ENCODE peak calls at places on chromosomes 6 and 20, in seven cellular contexts. One of them, this sample, is unnamed.

GRCh38 chr6:118580585-118581419 is 32.7 kb downstream of the PLN start:
- DNase-seq in GM23248: peak
- DNase-seq in adrenal gland: peak
- DNase-seq in thoracic aorta: no peak
- DNase-seq in psoas muscle: peak
- DNase-seq in brain microvascular endothelial cell: peak
- DNase-seq in WERI-Rb-1: peak
- DNase-seq in this sample: peak

GRCh38 chr6:73665686-73666319 is 12.0 kb upstream of the SLC17A5 start:
- DNase-seq in GM23248: peak
- DNase-seq in adrenal gland: no peak
- DNase-seq in thoracic aorta: no peak
- DNase-seq in psoas muscle: no peak
- DNase-seq in brain microvascular endothelial cell: no peak
- DNase-seq in WERI-Rb-1: no peak
- DNase-seq in this sample: no peak

GRCh38 chr20:58406422-58407001 is 17.5 kb downstream of the VAPB start:
- DNase-seq in GM23248: peak
- DNase-seq in adrenal gland: no peak
- DNase-seq in thoracic aorta: no peak
- DNase-seq in psoas muscle: no peak
- DNase-seq in brain microvascular endothelial cell: no peak
- DNase-seq in WERI-Rb-1: no peak
- DNase-seq in this sample: no peak

GRCh38 chr6:163814494-163815364 is 400.2 kb downstream of the QKI start:
- DNase-seq in GM23248: peak
- DNase-seq in adrenal gland: peak
- DNase-seq in thoracic aorta: no peak
- DNase-seq in psoas muscle: peak
- DNase-seq in brain microvascular endothelial cell: peak
- DNase-seq in WERI-Rb-1: no peak
- DNase-seq in this sample: no peak

GRCh38 chr20:5652626-5653573 is 97.3 kb upstream of the SHLD1 start:
- DNase-seq in GM23248: peak
- DNase-seq in adrenal gland: no peak
- DNase-seq in thoracic aorta: no peak
- DNase-seq in psoas muscle: no peak
- DNase-seq in brain microvascular endothelial cell: peak
- DNase-seq in WERI-Rb-1: no peak
- DNase-seq in this sample: no peak

GRCh38 chr20:9427977-9428607 is 86.3 kb upstream of the LAMP5 start:
- DNase-seq in GM23248: no peak
- DNase-seq in adrenal gland: no peak
- DNase-seq in thoracic aorta: no peak
- DNase-seq in psoas muscle: no peak
- DNase-seq in brain microvascular endothelial cell: no peak
- DNase-seq in WERI-Rb-1: no peak
- DNase-seq in this sample: no peak

GRCh38 chr6:101393291-101394251 is at the start of gene GRIK2:
- DNase-seq in GM23248: peak
- DNase-seq in adrenal gland: peak
- DNase-seq in thoracic aorta: no peak
- DNase-seq in psoas muscle: peak
- DNase-seq in brain microvascular endothelial cell: peak
- DNase-seq in WERI-Rb-1: peak
- DNase-seq in this sample: peak

GRCh38 chr20:31695849-31696804 is 26.5 kb downstream of the BCL2L1 start:
- DNase-seq in GM23248: peak
- DNase-seq in adrenal gland: peak
- DNase-seq in thoracic aorta: peak
- DNase-seq in psoas muscle: peak
- DNase-seq in brain microvascular endothelial cell: peak
- DNase-seq in WERI-Rb-1: no peak
- DNase-seq in this sample: no peak

GRCh38 chr6:147742445-147742844 is 234.0 kb downstream of the SAMD5 start:
- DNase-seq in GM23248: no peak
- DNase-seq in adrenal gland: no peak
- DNase-seq in thoracic aorta: no peak
- DNase-seq in psoas muscle: no peak
- DNase-seq in brain microvascular endothelial cell: no peak
- DNase-seq in WERI-Rb-1: no peak
- DNase-seq in this sample: peak

GRCh38 chr20:37179671-37180524 is 550 bp upstream of the MROH8 start:
- DNase-seq in GM23248: peak
- DNase-seq in adrenal gland: no peak
- DNase-seq in thoracic aorta: no peak
- DNase-seq in psoas muscle: no peak
- DNase-seq in brain microvascular endothelial cell: peak
- DNase-seq in WERI-Rb-1: no peak
- DNase-seq in this sample: no peak

GRCh38 chr6:121920616-121921015 is 478.8 kb upstream of the HSF2 start:
- DNase-seq in GM23248: no peak
- DNase-seq in adrenal gland: no peak
- DNase-seq in thoracic aorta: no peak
- DNase-seq in psoas muscle: no peak
- DNase-seq in brain microvascular endothelial cell: no peak
- DNase-seq in WERI-Rb-1: no peak
- DNase-seq in this sample: peak

GRCh38 chr6:50030777-50031562 is 9.2 kb upstream of the DEFB110 start:
- DNase-seq in GM23248: peak
- DNase-seq in adrenal gland: peak
- DNase-seq in thoracic aorta: no peak
- DNase-seq in psoas muscle: no peak
- DNase-seq in brain microvascular endothelial cell: no peak
- DNase-seq in WERI-Rb-1: peak
- DNase-seq in this sample: peak

GRCh38 chr6:89284963-89285735 is 29.9 kb downstream of the GABRR2 start:
- DNase-seq in GM23248: no peak
- DNase-seq in adrenal gland: no peak
- DNase-seq in thoracic aorta: no peak
- DNase-seq in psoas muscle: no peak
- DNase-seq in brain microvascular endothelial cell: no peak
- DNase-seq in WERI-Rb-1: no peak
- DNase-seq in this sample: no peak

GRCh38 chr6:150599199-150600002 is at the start of gene PLEKHG1:
- DNase-seq in GM23248: peak
- DNase-seq in adrenal gland: peak
- DNase-seq in thoracic aorta: no peak
- DNase-seq in psoas muscle: peak
- DNase-seq in brain microvascular endothelial cell: peak
- DNase-seq in WERI-Rb-1: peak
- DNase-seq in this sample: peak
- H3K27ac ChIP-seq in GM23248: no peak
- H3K27ac ChIP-seq in adrenal gland: no peak
- H3K27ac ChIP-seq in thoracic aorta: peak
- H3K27ac ChIP-seq in psoas muscle: peak
- H3K27ac ChIP-seq in brain microvascular endothelial cell: no peak
- H3K27ac ChIP-seq in WERI-Rb-1: no peak
- H3K27ac ChIP-seq in this sample: no peak

DNA sequence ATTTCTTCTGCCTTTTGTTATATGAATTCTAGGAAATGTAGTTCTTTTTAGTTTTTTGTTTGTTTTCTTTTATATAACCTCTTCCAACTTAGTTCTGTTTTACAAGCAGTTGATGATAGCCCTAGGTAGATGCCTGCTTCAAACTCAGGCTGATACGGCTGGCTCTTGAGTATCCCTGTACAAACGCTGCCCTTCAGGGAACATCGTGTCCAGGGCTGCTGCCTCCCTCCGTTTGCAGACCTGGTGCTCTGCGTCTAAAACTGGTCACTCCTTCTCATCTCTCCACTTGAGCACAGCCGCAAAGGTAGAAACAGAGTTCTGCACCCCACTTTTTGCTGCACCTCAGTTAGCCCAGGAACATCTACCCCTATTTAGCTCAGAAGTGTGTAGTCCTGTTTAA is 310.1 kb downstream of the PRL start:
- DNase-seq in GM23248: no peak
- DNase-seq in adrenal gland: no peak
- DNase-seq in thoracic aorta: no peak
- DNase-seq in psoas muscle: no peak
- DNase-seq in brain microvascular endothelial cell: no peak
- DNase-seq in WERI-Rb-1: no peak
- DNase-seq in this sample: no peak
- H3K27ac ChIP-seq in GM23248: no peak
- H3K27ac ChIP-seq in adrenal gland: no peak
- H3K27ac ChIP-seq in thoracic aorta: peak
- H3K27ac ChIP-seq in psoas muscle: peak
- H3K27ac ChIP-seq in brain microvascular endothelial cell: peak
- H3K27ac ChIP-seq in WERI-Rb-1: no peak
- H3K27ac ChIP-seq in this sample: no peak

GRCh38 chr20:3681931-3682820 is at the start of gene ADAM33:
- DNase-seq in GM23248: peak
- DNase-seq in adrenal gland: no peak
- DNase-seq in thoracic aorta: no peak
- DNase-seq in psoas muscle: peak
- DNase-seq in brain microvascular endothelial cell: no peak
- DNase-seq in WERI-Rb-1: no peak
- DNase-seq in this sample: peak
- H3K27ac ChIP-seq in GM23248: no peak
- H3K27ac ChIP-seq in adrenal gland: no peak
- H3K27ac ChIP-seq in thoracic aorta: peak
- H3K27ac ChIP-seq in psoas muscle: peak
- H3K27ac ChIP-seq in brain microvascular endothelial cell: no peak
- H3K27ac ChIP-seq in WERI-Rb-1: no peak
- H3K27ac ChIP-seq in this sample: no peak

GRCh38 chr6:4136354-4136831 is 1.0 kb upstream of the ECI2 start:
- DNase-seq in GM23248: no peak
- DNase-seq in adrenal gland: no peak
- DNase-seq in thoracic aorta: no peak
- DNase-seq in psoas muscle: no peak
- DNase-seq in brain microvascular endothelial cell: no peak
- DNase-seq in WERI-Rb-1: no peak
- DNase-seq in this sample: no peak
- H3K27ac ChIP-seq in GM23248: peak
- H3K27ac ChIP-seq in adrenal gland: peak
- H3K27ac ChIP-seq in thoracic aorta: peak
- H3K27ac ChIP-seq in psoas muscle: peak
- H3K27ac ChIP-seq in brain microvascular endothelial cell: peak
- H3K27ac ChIP-seq in WERI-Rb-1: peak
- H3K27ac ChIP-seq in this sample: no peak